ENCODE peak calls at places on chromosomes 3 and 15, in ten cellular contexts. Z, M, K, T, Y, C, H, R, W and L are unnamed samples.

GRCh38 chr3:189500299-189500698 is 130.9 kb upstream of the TP63 start:
- DNase-seq in Z (no peak), W (no peak), H (no peak), R (no peak), Y (no peak), K (no peak), C (no peak), T (no peak), M (no peak), L (no peak)

GRCh38 chr3:73509812-73510211 is 114.9 kb downstream of the PDZRN3 start:
- DNase-seq in M (no peak), Z (peak; percentile 58), H (no peak), T (no peak), W (no peak), C (no peak), K (no peak), R (no peak), Y (no peak), L (no peak)

GRCh38 chr15:58125333-58125732 is 12.8 kb upstream of the AQP9 start:
- DNase-seq in Z (no peak), R (no peak), W (no peak), M (no peak), C (no peak), H (no peak), K (no peak), T (no peak), Y (no peak), L (no peak)

GRCh38 chr3:181619897-181620296 is 91.8 kb upstream of the SOX2 start:
- DNase-seq in R (no peak), W (no peak), M (no peak), K (no peak), T (no peak), Z (no peak), Y (no peak), C (no peak), H (no peak), L (no peak)

GRCh38 chr3:184155644-184156521 is 706 bp downstream of the DVL3 start:
- DNase-seq in Y (peak; percentile 56), W (no peak), T (peak; percentile 49), M (peak; percentile 48), H (peak; percentile 50), Z (no peak), K (no peak), R (no peak), C (peak; percentile 53), L (no peak)

GRCh38 chr3:69079269-69080159 is 651 bp downstream of the UBA3 start:
- DNase-seq in K (no peak), M (peak; percentile 30), Z (no peak), C (peak; percentile 50), Y (peak; percentile 38), W (no peak), H (peak; percentile 28), R (no peak), T (peak; percentile 30), L (no peak)

GRCh38 chr3:54251705-54252104 is 129.4 kb downstream of the CACNA2D3 start:
- DNase-seq in R (no peak), C (no peak), H (no peak), Y (no peak), M (no peak), T (no peak), Z (no peak), K (no peak), W (no peak), L (no peak)

GRCh38 chr3:105868450-105868744 is 415 bp downstream of the CBLB start:
- DNase-seq in Z (no peak), K (peak; percentile 65), T (peak; percentile 43), C (peak; percentile 69), H (no peak), M (no peak), W (peak; percentile 24), R (peak; percentile 68), Y (peak; percentile 69), L (no peak)

GRCh38 chr3:10363935-10364334 is 43.0 kb upstream of the SEC13 start:
- DNase-seq in C (no peak), Z (no peak), T (no peak), W (no peak), H (no peak), M (peak; percentile 51), R (no peak), K (no peak), Y (no peak), L (no peak)

GRCh38 chr15:23064156-23064555 is 24.8 kb upstream of the TUBGCP5 start:
- DNase-seq in Z (no peak), Y (no peak), C (no peak), M (no peak), R (no peak), H (no peak), T (no peak), K (no peak), W (no peak), L (no peak)

GRCh38 chr3:158005391-158006100 is 100.7 kb downstream of the SHOX2 start:
- DNase-seq in H (no peak), T (no peak), M (no peak), Y (no peak), K (no peak), W (no peak), R (no peak), Z (no peak), C (no peak), L (no peak)

GRCh38 chr3:7195934-7196333 is 335.0 kb downstream of the GRM7 start:
- DNase-seq in T (no peak), Y (no peak), K (no peak), W (no peak), R (no peak), C (no peak), M (peak; percentile 14), Z (no peak), H (no peak), L (no peak)

GRCh38 chr3:152973575-152973974 is 138.6 kb downstream of the P2RY1 start:
- DNase-seq in M (no peak), H (no peak), C (no peak), T (no peak), Y (no peak), Z (no peak), W (no peak), K (no peak), R (no peak), L (no peak)

GRCh38 chr3:12170207-12170606 is 11.5 kb upstream of the TIMP4 start:
- DNase-seq in H (no peak), Y (no peak), Z (peak; percentile 72), W (no peak), K (peak; percentile 60), C (no peak), T (no peak), M (no peak), R (peak; percentile 55), L (no peak)

GRCh38 chr3:18222686-18223085 is 202.5 kb downstream of the SATB1 start:
- DNase-seq in K (no peak), W (no peak), H (no peak), Z (no peak), T (no peak), C (no peak), Y (no peak), M (no peak), R (no peak), L (no peak)

DNA sequence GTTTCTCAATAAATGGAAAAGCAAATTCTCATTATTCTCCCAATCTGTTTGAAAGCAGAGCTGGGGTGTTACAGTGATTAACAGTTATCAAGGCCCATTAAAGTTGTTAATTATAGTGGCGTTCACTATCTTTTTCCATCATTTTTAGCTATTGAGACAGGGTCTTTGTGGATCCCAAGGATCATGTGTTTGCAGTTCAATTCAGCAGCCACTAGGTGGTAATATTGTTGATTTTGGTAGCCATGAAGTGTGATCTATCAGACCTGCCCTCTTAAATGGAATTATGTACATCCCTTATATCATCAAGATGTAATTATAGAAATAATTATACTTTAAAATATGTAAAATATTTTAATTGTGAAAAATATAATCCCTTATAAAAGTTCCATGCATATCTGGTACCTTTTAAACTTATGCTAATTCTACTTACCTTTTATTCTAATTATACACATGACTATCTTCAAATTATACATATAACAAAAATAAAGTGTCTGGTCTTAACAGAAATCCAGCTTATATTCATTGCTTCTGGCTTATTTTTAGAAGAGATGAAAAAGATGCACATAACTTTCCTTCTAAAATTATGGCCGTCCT is 126.4 kb downstream of the GREM1 start:
- DNase-seq in Z (no peak), C (peak; percentile 24), T (peak; percentile 45), Y (no peak), W (no peak), K (peak; percentile 70), M (peak; percentile 14), R (peak; percentile 68), H (peak; percentile 61), L (no peak)
- TF ChIP-seq CTCF in Z (peak; percentile 51), C (peak; percentile 81), T (peak; percentile 56), Y (peak; percentile 50), W (no peak), K (peak; percentile 69), M (peak; percentile 63), R (peak; percentile 74), H (peak; percentile 86), L (peak; percentile 51)

GRCh38 chr15:81536296-81536695 is 162.3 kb upstream of the TMC3 start:
- DNase-seq in K (no peak), Z (no peak), T (no peak), W (no peak), C (no peak), M (no peak), R (no peak), Y (no peak), H (no peak), L (no peak)

GRCh38 chr15:81544385-81544784 is 170.4 kb upstream of the TMC3 start:
- DNase-seq in R (no peak), T (no peak), H (no peak), Z (no peak), K (no peak), C (no peak), Y (no peak), M (no peak), W (no peak), L (no peak)

GRCh38 chr15:81540909-81541308 is 166.9 kb upstream of the TMC3 start:
- DNase-seq in W (no peak), R (no peak), H (no peak), M (no peak), Z (no peak), C (no peak), T (no peak), Y (no peak), K (no peak), L (no peak)
- H3K4me3 ChIP-seq in W (no peak overlapping the region), R (no peak overlapping the region), H (no peak overlapping the region), M (no peak overlapping the region), Z (no peak overlapping the region), C (no peak overlapping the region), T (no peak overlapping the region), Y (no peak overlapping the region), K (no peak overlapping the region), L (no peak overlapping the region)

GRCh38 chr3:187430576-187430975 is 62.4 kb downstream of the RTP4 start:
- DNase-seq in W (no peak), C (no peak), M (no peak), T (peak; percentile 12), H (no peak), Y (no peak), R (no peak), K (no peak), Z (no peak), L (no peak)
- TF ChIP-seq CTCF in W (no peak), C (no peak), M (peak; percentile 26), T (peak; percentile 36), H (peak; percentile 63), Y (no peak), R (no peak), K (no peak), Z (peak; percentile 19), L (peak; percentile 32)

DNA sequence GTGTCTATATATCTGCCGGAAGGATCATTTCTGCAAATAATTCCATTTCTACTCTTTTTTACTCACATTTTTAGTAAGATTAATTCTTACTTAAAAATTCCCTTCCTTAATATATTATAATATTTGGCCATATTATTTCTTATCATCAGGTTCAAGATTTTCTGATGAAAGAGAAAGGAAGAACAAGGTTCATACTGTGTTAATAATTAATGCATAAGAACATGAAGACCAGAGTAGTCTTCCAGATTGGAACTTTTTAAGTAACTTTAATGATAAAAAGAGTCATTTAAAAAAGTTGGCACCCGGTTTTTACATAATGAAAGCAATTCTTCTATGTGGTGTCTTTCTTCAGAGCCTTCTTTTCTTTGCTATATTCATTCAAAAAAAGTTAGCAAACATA is 590 bp downstream of the ACKR4 start:
- DNase-seq in K (no peak), R (no peak), C (no peak), Z (no peak), W (no peak), H (no peak), T (no peak), Y (no peak), M (no peak), L (no peak)
- H3K4me3 ChIP-seq in K (no peak overlapping the region), R (no peak overlapping the region), C (no peak overlapping the region), Z (peak overlapping the region; percentile 81), W (no peak overlapping the region), H (peak overlapping the region; percentile 68), T (no peak overlapping the region), Y (no peak overlapping the region), M (no peak overlapping the region), L (peak overlapping the region; percentile 35)